ENCODE peak calls at places on chromosomes 16 and 17, in eight cellular contexts. C, L, U, J, N, P, O and R are unnamed samples.
A peak's percentile ranks its signal among the peaks of the same experiment; 100 is the strongest.

GRCh38 chr16:20873331-20873730 is 26.8 kb downstream of the DCUN1D3 start:
- DNase-seq in J (no peak), U (no peak), L (no peak), P (no peak), C (no peak), N (no peak), O (no peak), R (no peak)

GRCh38 chr17:71910002-71910401 is 210.8 kb upstream of the SOX9 start:
- DNase-seq in U (no peak), J (no peak), C (no peak), O (no peak), P (no peak), N (no peak), L (no peak), R (no peak)

GRCh38 chr17:27623578-27623977 is 7.4 kb upstream of the LGALS9 start:
- DNase-seq in C (no peak), O (no peak), P (no peak), U (no peak), N (no peak), L (no peak), J (no peak), R (no peak)

GRCh38 chr16:87431926-87432325 is 39.8 kb downstream of the MAP1LC3B start:
- DNase-seq in C (peak; percentile 94), P (no peak), O (peak; percentile 91), L (peak; percentile 47), U (peak; percentile 87), J (no peak), N (no peak), R (no peak)

GRCh38 chr16:12569061-12569460 is 234.6 kb downstream of the CPPED1 start:
- DNase-seq in C (no peak), J (no peak), O (no peak), L (no peak), P (no peak), U (no peak), N (no peak), R (no peak)

GRCh38 chr17:18261146-18261515 is 669 bp downstream of the MIEF2 start:
- DNase-seq in N (peak; percentile 29), L (no peak), J (no peak), O (peak; percentile 48), C (peak; percentile 44), U (peak; percentile 23), P (peak; percentile 91), R (peak; percentile 81)

GRCh38 chr16:11022002-11022401 is 77.6 kb downstream of the CLEC16A start:
- DNase-seq in N (no peak), C (no peak), U (no peak), O (no peak), L (no peak), P (no peak), J (no peak), R (no peak)

GRCh38 chr17:2777242-2777867 is 18.9 kb upstream of the RAP1GAP2 start:
- DNase-seq in O (no peak), L (no peak), U (no peak), J (no peak), N (peak; percentile 60), P (no peak), C (no peak), R (no peak)

GRCh38 chr17:8121531-8122390 is 2.1 kb downstream of the HES7 start:
- DNase-seq in O (peak; percentile 52), U (peak; percentile 45), J (peak; percentile 90), N (peak; percentile 61), P (no peak), C (peak; percentile 55), L (no peak), R (peak; percentile 85)

GRCh38 chr17:4507361-4508111 is 8.9 kb downstream of the SPNS2 start:
- DNase-seq in L (no peak), J (no peak), N (no peak), O (no peak), P (no peak), C (no peak), U (no peak), R (no peak)

GRCh38 chr16:57529324-57530103 is 6.9 kb downstream of the CCDC102A start:
- DNase-seq in C (no peak), U (no peak), P (peak; percentile 57), J (no peak), L (no peak), N (no peak), O (no peak), R (no peak)

GRCh38 chr17:30101686-30102390 is 14.8 kb upstream of the NSRP1 start:
- DNase-seq in C (no peak), U (no peak), J (no peak), N (no peak), P (no peak), O (peak; percentile 64), L (no peak), R (no peak)

GRCh38 chr17:66451188-66452149 is 149.1 kb downstream of the PRKCA start:
- DNase-seq in U (no peak), P (no peak), J (peak; percentile 79), L (no peak), O (no peak), N (no peak), C (no peak), R (no peak)

GRCh38 chr17:57481901-57482300 is 225.6 kb downstream of the MSI2 start:
- DNase-seq in J (no peak), O (peak; percentile 98), C (peak; percentile 100), L (peak; percentile 92), P (no peak), N (no peak), U (peak; percentile 100), R (no peak)

GRCh38 chr16:46793841-46794240 is 37.1 kb downstream of the C16orf87 start:
- DNase-seq in C (no peak), O (no peak), L (no peak), N (no peak), U (no peak), P (no peak), J (no peak), R (no peak)

GRCh38 chr17:7842380-7842949 is 8.4 kb downstream of the KDM6B start:
- DNase-seq in O (peak; percentile 89), U (peak; percentile 95), C (peak; percentile 97), L (no peak), P (peak; percentile 92), J (no peak), N (no peak), R (peak; percentile 84)

GRCh38 chr17:58184308-58184985 is 8.1 kb upstream of the EPX start:
- DNase-seq in P (no peak), C (peak; percentile 47), J (peak; percentile 40), N (no peak), U (peak; percentile 81), L (no peak), O (peak; percentile 70), R (no peak)

GRCh38 chr17:2102931-2103398 is 48.1 kb downstream of the HIC1 start:
- DNase-seq in P (no peak), N (no peak), J (no peak), C (peak; percentile 90), U (peak; percentile 93), L (no peak), O (peak; percentile 79), R (no peak)

GRCh38 chr16:5670198-5670597 is 572.6 kb upstream of the EEF2KMT start:
- DNase-seq in U (no peak), L (no peak), O (no peak), J (no peak), N (no peak), P (no peak), C (no peak), R (no peak)

GRCh38 chr16:81335669-81336068 is 20.9 kb downstream of the GAN start:
- DNase-seq in O (no peak), U (no peak), L (no peak), N (no peak), P (no peak), C (no peak), J (no peak), R (peak; percentile 22)

GRCh38 chr17:30472238-30472890 is 4.8 kb upstream of the GOSR1 start:
- DNase-seq in J (no peak), L (no peak), U (no peak), N (no peak), C (no peak), O (peak; percentile 35), P (no peak), R (no peak)

DNA sequence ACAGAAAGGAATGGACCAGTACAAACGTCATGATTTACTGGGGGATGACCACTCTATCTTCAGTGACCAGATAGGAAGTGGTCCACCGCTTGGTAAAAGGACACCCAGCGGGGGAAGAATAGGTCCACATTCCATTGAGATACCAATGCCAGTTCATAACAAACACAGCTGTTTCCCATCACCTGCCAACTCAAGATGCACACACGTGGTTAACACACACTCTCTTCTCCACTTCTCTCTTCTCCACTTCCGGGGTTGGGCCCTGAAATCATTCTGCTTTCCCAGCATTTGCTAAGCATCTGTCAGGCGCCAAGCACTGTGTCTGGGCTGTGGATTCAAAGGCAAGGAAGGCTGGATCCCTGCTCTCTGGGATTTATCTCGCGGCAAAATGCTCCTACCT is 175.5 kb downstream of the SLC39A11 start:
- DNase-seq in P (no peak), J (no peak), U (no peak), N (no peak), L (no peak), O (peak; percentile 36), C (peak; percentile 42), R (no peak)
- TF ChIP-seq CTCF in P (no peak), J (no peak), U (no peak), N (no peak), L (no peak), O (no peak), C (no peak), R (no peak)

DNA sequence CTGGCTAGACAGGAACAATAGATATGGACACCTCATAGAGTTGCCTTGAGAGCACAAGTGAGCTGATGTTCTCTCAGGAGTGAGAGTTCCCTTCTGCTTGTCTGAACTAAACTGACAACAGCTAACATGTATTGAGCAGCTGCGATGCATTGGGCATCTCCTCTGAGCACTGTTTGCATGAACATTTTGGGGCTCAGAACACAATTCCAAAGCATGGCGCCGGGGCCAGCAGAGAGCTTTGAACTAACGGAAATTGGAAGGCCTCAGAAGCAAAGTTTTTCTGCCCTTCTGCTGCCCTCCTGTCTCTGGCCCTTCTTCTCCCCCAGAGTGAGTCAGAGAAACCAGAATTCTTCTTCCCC is 38.1 kb downstream of the TRPV2 start:
- DNase-seq in U (no peak), N (no peak), C (no peak), L (no peak), P (no peak), O (no peak), J (no peak), R (no peak)
- TF ChIP-seq CTCF in U (no peak), N (no peak), C (no peak), L (no peak), P (no peak), O (no peak), J (no peak), R (no peak)

GRCh38 chr16:24568392-24568791 is 29.0 kb downstream of the RBBP6 start:
- DNase-seq in J (no peak), P (no peak), N (no peak), O (peak; percentile 58), L (no peak), U (peak; percentile 6), C (peak; percentile 43), R (no peak)
- TF ChIP-seq CTCF in J (no peak), P (peak; percentile 24), N (peak; percentile 40), O (peak; percentile 35), L (peak; percentile 33), U (peak; percentile 41), C (peak; percentile 42), R (no peak)

DNA sequence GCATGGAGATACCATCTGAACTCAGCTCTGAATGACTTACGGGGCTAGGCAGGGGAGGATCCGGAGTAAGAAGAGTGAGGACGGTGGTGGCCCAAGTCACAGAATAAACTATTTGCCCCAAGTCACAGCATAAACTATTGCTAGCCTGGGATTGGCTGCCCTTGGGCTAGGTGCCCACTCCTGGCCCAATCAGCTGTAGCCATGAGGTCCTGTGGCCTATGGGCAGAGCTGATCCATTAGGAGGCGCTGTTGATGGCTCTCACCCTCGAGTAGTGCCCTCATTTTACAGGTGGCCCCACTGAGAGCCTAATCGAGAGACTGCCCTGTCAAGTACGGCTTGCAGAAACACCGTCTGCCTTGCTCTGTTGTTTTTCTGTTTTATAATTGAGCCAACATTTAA is 62.3 kb upstream of the ZNF423 start:
- DNase-seq in U (no peak), P (no peak), O (no peak), L (no peak), C (no peak), N (no peak), J (peak; percentile 34), R (no peak)
- TF ChIP-seq CTCF in U (no peak), P (no peak), O (no peak), L (no peak), C (no peak), N (no peak), J (no peak), R (no peak)